ENCODE peak calls at places on chromosome 12, in seven cellular contexts. U is upper lobe of right lung; J is breast epithelium; N is PC-9; A is OCI-LY7; Z is psoas muscle; T is CD8-positive, alpha-beta T cell. O is an unnamed sample.

GRCh38 chr12:95532851-95533250 is 18.4 kb downstream of the USP44 start:
- DNase-seq in U (no peak), J (no peak), N (no peak), A (no peak), Z (no peak), T (no peak), O (no peak)

GRCh38 chr12:132416121-132416673 is 73.8 kb upstream of the FBRSL1 start:
- DNase-seq in U (no peak), J (no peak), N (no peak), A (no peak), Z (no peak), T (no peak), O (no peak)

GRCh38 chr12:111387747-111388365 is 17.9 kb upstream of the SH2B3 start:
- DNase-seq in U (no peak), J (no peak), N (no peak), A (no peak), Z (no peak), T (no peak), O (no peak)

GRCh38 chr12:25801621-25802243 is 156.8 kb upstream of the RASSF8 start:
- DNase-seq in U (no peak), J (no peak), N (no peak), A (no peak), Z (no peak), T (no peak), O (no peak)

GRCh38 chr12:63149884-63150254 is 1.1 kb downstream of the AVPR1A start:
- DNase-seq in U (no peak), J (no peak), N (no peak), A (no peak), Z (no peak), T (no peak), O (peak)

GRCh38 chr12:18430425-18431048 is 169.2 kb downstream of the PIK3C2G start:
- DNase-seq in U (no peak), J (no peak), N (peak), A (peak), Z (no peak), T (no peak), O (no peak)

GRCh38 chr12:133226690-133227089 is 9.0 kb downstream of the ANHX start:
- DNase-seq in U (no peak), J (no peak), N (no peak), A (no peak), Z (no peak), T (no peak), O (no peak)

GRCh38 chr12:49784756-49785409 is 43.3 kb downstream of the NCKAP5L start:
- DNase-seq in U (no peak), J (no peak), N (no peak), A (no peak), Z (peak), T (no peak), O (no peak)

GRCh38 chr12:11584213-11584855 is 65.1 kb upstream of the ETV6 start:
- DNase-seq in U (no peak), J (no peak), N (no peak), A (no peak), Z (no peak), T (no peak), O (no peak)

GRCh38 chr12:11840350-11840749 is 190.9 kb downstream of the ETV6 start:
- DNase-seq in U (no peak), J (no peak), N (no peak), A (no peak), Z (no peak), T (no peak), O (no peak)

DNA sequence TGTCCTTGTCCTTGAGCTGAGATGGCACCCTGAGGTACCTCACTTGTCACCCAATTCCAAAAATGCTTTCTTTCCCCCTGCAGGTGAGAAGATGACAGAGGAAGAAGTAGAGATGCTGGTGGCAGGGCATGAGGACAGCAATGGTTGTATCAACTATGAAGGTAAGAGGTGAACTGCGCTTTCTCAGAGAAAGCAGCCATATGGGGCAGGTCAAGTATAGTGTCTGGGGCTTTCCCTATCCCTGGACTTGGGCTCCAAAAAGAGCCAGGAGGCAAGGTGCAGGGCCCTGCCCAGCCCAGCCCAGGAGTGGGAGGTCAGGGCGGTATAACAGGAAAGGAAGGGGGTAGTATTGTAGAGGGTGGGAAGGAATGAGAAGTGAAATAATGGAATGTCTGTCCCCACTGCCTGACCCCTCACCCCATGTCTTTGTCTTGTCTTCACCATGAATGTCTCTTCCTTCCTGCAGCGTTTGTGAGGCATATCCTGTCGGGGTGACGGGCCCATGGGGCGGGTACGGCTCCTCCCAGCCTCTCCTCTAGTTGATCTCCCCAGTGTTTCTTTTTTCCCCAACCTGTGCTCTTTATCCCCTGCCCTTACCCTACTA is 2.1 kb downstream of the MYL6 start:
- DNase-seq in U (no peak), J (no peak), N (no peak), A (peak), Z (peak), T (peak), O (peak)
- H3K4me3 ChIP-seq in U (peak), J (peak), N (peak), A (peak), Z (peak), T (peak), O (peak)

GRCh38 chr12:120879711-120880300 is 24.4 kb downstream of the SPPL3 start:
- DNase-seq in U (no peak), J (no peak), N (no peak), A (no peak), Z (no peak), T (no peak), O (no peak)
- H3K27ac ChIP-seq in U (no peak), J (no peak), N (no peak), A (no peak), Z (no peak), T (no peak), O (no peak)

GRCh38 chr12:127145929-127146789 is 1120.8 kb upstream of the TMEM132C start:
- DNase-seq in U (peak), J (no peak), N (no peak), A (no peak), Z (peak), T (peak), O (peak)
- TF ChIP-seq CTCF in U (no peak), J (no peak), N (no peak), A (no peak), Z (no peak), T (no peak), O (peak)

GRCh38 chr12:29783773-29784666 is at the start of gene TMTC1:
- DNase-seq in U (peak), J (peak), N (no peak), A (no peak), Z (peak), T (no peak), O (peak)
- H3K4me3 ChIP-seq in U (peak), J (peak), N (peak), A (no peak), Z (peak), T (no peak), O (peak)

GRCh38 chr12:46160981-46161690 is 107.7 kb downstream of the SLC38A1 start:
- DNase-seq in U (no peak), J (no peak), N (no peak), A (no peak), Z (no peak), T (no peak), O (no peak)
- H3K27ac ChIP-seq in U (no peak), J (no peak), N (no peak), A (no peak), Z (no peak), T (no peak), O (no peak)

GRCh38 chr12:90943248-90943647 is 11.7 kb downstream of the CCER1 start:
- DNase-seq in U (no peak), J (no peak), N (no peak), A (no peak), Z (no peak), T (no peak), O (no peak)

GRCh38 chr12:90939382-90939781 is 15.6 kb downstream of the CCER1 start:
- DNase-seq in U (no peak), J (no peak), N (no peak), A (no peak), Z (no peak), T (no peak), O (no peak)

GRCh38 chr12:90940872-90941499 is 14.0 kb downstream of the CCER1 start:
- DNase-seq in U (no peak), J (no peak), N (no peak), A (peak), Z (no peak), T (no peak), O (no peak)

GRCh38 chr12:90947869-90948268 is 7.1 kb downstream of the CCER1 start:
- DNase-seq in U (no peak), J (no peak), N (no peak), A (no peak), Z (no peak), T (no peak), O (no peak)

DNA sequence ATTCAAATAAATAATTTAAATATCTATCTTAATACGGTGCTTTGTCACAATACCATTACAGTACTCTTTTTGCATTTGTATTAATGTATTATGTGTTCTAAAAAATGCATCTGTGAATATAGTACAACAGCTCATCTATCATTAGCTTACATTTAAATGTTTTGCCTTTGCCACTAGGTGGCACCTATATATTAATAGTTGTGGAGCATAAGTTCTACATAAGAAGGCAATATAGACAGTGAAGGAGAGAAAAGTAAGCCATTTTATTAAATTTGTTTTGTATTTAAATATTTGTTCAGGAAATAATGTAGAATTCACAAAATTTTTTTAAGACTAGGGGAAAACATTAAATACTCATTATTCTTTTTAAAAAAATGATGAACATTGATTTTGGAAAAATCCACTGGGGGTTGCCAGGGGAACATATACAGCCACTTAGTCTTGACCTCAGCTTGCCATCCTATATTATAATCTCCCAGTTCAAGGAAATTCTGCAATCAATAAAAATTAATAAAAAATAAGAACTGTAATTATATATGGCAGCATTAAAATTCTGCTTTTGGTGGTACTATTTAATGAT is 9.8 kb downstream of the CCER1 start:
- DNase-seq in U (no peak), J (no peak), N (no peak), A (peak), Z (no peak), T (no peak), O (no peak)
- TF ChIP-seq CTCF in U (peak), J (peak), N (peak), A (peak), Z (peak), T (peak), O (peak)

DNA sequence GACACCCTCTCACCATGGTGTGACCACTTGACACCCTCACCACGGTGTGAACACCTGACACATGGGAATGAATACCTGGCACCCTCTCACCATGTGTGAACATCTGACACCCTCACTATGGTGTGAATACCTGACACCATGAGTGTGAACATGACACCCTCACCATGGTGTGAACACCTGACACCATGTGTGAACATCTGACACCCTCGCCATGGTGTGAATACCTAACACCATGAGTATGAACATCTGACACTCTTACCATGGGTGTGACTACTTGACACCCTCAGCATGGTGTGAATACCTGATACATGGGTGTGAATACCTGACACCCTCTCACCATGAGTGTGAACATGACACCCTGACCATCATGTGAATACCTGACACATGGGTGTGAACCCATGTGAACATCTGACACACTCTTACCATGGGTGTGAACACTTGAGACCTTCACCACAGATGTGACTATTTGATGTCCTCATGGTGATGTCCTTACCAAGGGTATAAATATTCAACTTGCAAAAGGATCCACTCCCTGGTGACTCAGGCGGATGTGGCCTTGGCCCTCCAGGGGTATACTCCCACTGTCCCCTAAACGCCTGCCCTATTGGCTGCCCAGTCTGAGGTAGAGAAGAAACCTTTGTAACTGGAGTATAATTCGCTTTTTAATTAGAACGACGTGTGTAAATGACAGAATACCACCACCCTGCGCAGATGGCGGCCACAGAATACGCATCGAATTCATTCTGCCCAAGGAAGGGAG is 29.1 kb downstream of the RFLNA start:
- DNase-seq in U (no peak), J (no peak), N (no peak), A (no peak), Z (no peak), T (no peak), O (no peak)
- H3K4me3 ChIP-seq in U (no peak), J (no peak), N (no peak), A (no peak), Z (no peak), T (no peak), O (no peak)

GRCh38 chr12:100266163-100266801 is 597 bp downstream of the DEPDC4 start:
- DNase-seq in U (no peak), J (no peak), N (peak), A (no peak), Z (no peak), T (no peak), O (no peak)
- H3K27ac ChIP-seq in U (peak), J (peak), N (no peak), A (peak), Z (peak), T (peak), O (peak)